ENCODE peak calls at places on chromosomes 2 and 18, in seven cellular contexts. One of them, this sample, is unnamed.

GRCh38 chr2:157887946-157888345 is 11.8 kb upstream of the ACVR1 start:
- DNase-seq in esophagus squamous epithelium: no peak
- DNase-seq in T-helper 1 cell: no peak
- DNase-seq in SK-N-DZ: no peak
- DNase-seq in neural progenitor cell: no peak
- DNase-seq in NCI-H2081: no peak
- DNase-seq in brain microvascular endothelial cell: no peak
- DNase-seq in this sample: no peak

GRCh38 chr2:1371066-1371465 is 42.2 kb upstream of the TPO start:
- DNase-seq in NCI-H2081: no peak
- DNase-seq in esophagus squamous epithelium: no peak
- DNase-seq in brain microvascular endothelial cell: no peak
- DNase-seq in SK-N-DZ: no peak
- DNase-seq in T-helper 1 cell: no peak
- DNase-seq in neural progenitor cell: no peak
- DNase-seq in this sample: no peak

GRCh38 chr2:232892843-232893242 is 22.8 kb downstream of the SNORC start:
- DNase-seq in NCI-H2081: no peak
- DNase-seq in SK-N-DZ: no peak
- DNase-seq in brain microvascular endothelial cell: no peak
- DNase-seq in neural progenitor cell: no peak
- DNase-seq in esophagus squamous epithelium: no peak
- DNase-seq in T-helper 1 cell: no peak
- DNase-seq in this sample: peak

GRCh38 chr18:22604390-22604985 is 186.8 kb upstream of the CTAGE1 start:
- DNase-seq in esophagus squamous epithelium: no peak
- DNase-seq in T-helper 1 cell: no peak
- DNase-seq in NCI-H2081: no peak
- DNase-seq in brain microvascular endothelial cell: peak
- DNase-seq in SK-N-DZ: no peak
- DNase-seq in neural progenitor cell: no peak
- DNase-seq in this sample: no peak

GRCh38 chr2:8300216-8300615 is 381.6 kb upstream of the ID2 start:
- DNase-seq in T-helper 1 cell: no peak
- DNase-seq in NCI-H2081: no peak
- DNase-seq in SK-N-DZ: no peak
- DNase-seq in brain microvascular endothelial cell: no peak
- DNase-seq in esophagus squamous epithelium: no peak
- DNase-seq in neural progenitor cell: no peak
- DNase-seq in this sample: no peak

GRCh38 chr2:37636209-37637077 is 35.0 kb downstream of the CDC42EP3 start:
- DNase-seq in neural progenitor cell: no peak
- DNase-seq in esophagus squamous epithelium: no peak
- DNase-seq in T-helper 1 cell: no peak
- DNase-seq in SK-N-DZ: no peak
- DNase-seq in NCI-H2081: no peak
- DNase-seq in brain microvascular endothelial cell: no peak
- DNase-seq in this sample: no peak

GRCh38 chr2:197454923-197455322 is 1.6 kb downstream of the COQ10B start:
- DNase-seq in neural progenitor cell: no peak
- DNase-seq in NCI-H2081: no peak
- DNase-seq in T-helper 1 cell: no peak
- DNase-seq in esophagus squamous epithelium: no peak
- DNase-seq in brain microvascular endothelial cell: no peak
- DNase-seq in SK-N-DZ: no peak
- DNase-seq in this sample: no peak

GRCh38 chr2:68870215-68870614 is 982 bp downstream of the BMP10 start:
- DNase-seq in brain microvascular endothelial cell: no peak
- DNase-seq in T-helper 1 cell: no peak
- DNase-seq in neural progenitor cell: no peak
- DNase-seq in NCI-H2081: no peak
- DNase-seq in esophagus squamous epithelium: no peak
- DNase-seq in SK-N-DZ: no peak
- DNase-seq in this sample: no peak

GRCh38 chr18:13680612-13681011 is 45.7 kb downstream of the FAM210A start:
- DNase-seq in SK-N-DZ: peak
- DNase-seq in NCI-H2081: no peak
- DNase-seq in T-helper 1 cell: no peak
- DNase-seq in esophagus squamous epithelium: no peak
- DNase-seq in neural progenitor cell: peak
- DNase-seq in brain microvascular endothelial cell: no peak
- DNase-seq in this sample: no peak

GRCh38 chr2:112703684-112704083 is 17.1 kb upstream of the NT5DC4 start:
- DNase-seq in neural progenitor cell: no peak
- DNase-seq in T-helper 1 cell: no peak
- DNase-seq in brain microvascular endothelial cell: no peak
- DNase-seq in SK-N-DZ: no peak
- DNase-seq in NCI-H2081: no peak
- DNase-seq in esophagus squamous epithelium: no peak
- DNase-seq in this sample: peak

GRCh38 chr18:199214-199613 is 40.9 kb downstream of the USP14 start:
- DNase-seq in NCI-H2081: no peak
- DNase-seq in brain microvascular endothelial cell: no peak
- DNase-seq in T-helper 1 cell: no peak
- DNase-seq in neural progenitor cell: no peak
- DNase-seq in esophagus squamous epithelium: no peak
- DNase-seq in SK-N-DZ: no peak
- DNase-seq in this sample: no peak

GRCh38 chr2:137770161-137770560 is 194.1 kb upstream of the HNMT start:
- DNase-seq in neural progenitor cell: peak
- DNase-seq in T-helper 1 cell: no peak
- DNase-seq in NCI-H2081: no peak
- DNase-seq in esophagus squamous epithelium: no peak
- DNase-seq in brain microvascular endothelial cell: no peak
- DNase-seq in SK-N-DZ: no peak
- DNase-seq in this sample: no peak

GRCh38 chr2:60553496-60553991 is at the start of gene BCL11A:
- DNase-seq in brain microvascular endothelial cell: peak
- DNase-seq in SK-N-DZ: peak
- DNase-seq in esophagus squamous epithelium: no peak
- DNase-seq in NCI-H2081: peak
- DNase-seq in neural progenitor cell: peak
- DNase-seq in T-helper 1 cell: no peak
- DNase-seq in this sample: no peak

GRCh38 chr18:59704146-59704545 is 6.9 kb upstream of the CCBE1 start:
- DNase-seq in esophagus squamous epithelium: no peak
- DNase-seq in NCI-H2081: no peak
- DNase-seq in brain microvascular endothelial cell: no peak
- DNase-seq in T-helper 1 cell: no peak
- DNase-seq in SK-N-DZ: no peak
- DNase-seq in neural progenitor cell: no peak
- DNase-seq in this sample: no peak

GRCh38 chr18:25896956-25897355 is 193.5 kb downstream of the SS18 start:
- DNase-seq in brain microvascular endothelial cell: no peak
- DNase-seq in NCI-H2081: peak
- DNase-seq in esophagus squamous epithelium: no peak
- DNase-seq in SK-N-DZ: no peak
- DNase-seq in T-helper 1 cell: no peak
- DNase-seq in neural progenitor cell: peak
- DNase-seq in this sample: no peak

GRCh38 chr2:101752708-101753107 is 55.2 kb downstream of the MAP4K4 start:
- DNase-seq in brain microvascular endothelial cell: no peak
- DNase-seq in neural progenitor cell: no peak
- DNase-seq in esophagus squamous epithelium: no peak
- DNase-seq in SK-N-DZ: no peak
- DNase-seq in NCI-H2081: no peak
- DNase-seq in T-helper 1 cell: no peak
- DNase-seq in this sample: no peak

GRCh38 chr2:145200307-145200706 is 680.4 kb upstream of the ZEB2 start:
- DNase-seq in brain microvascular endothelial cell: no peak
- DNase-seq in T-helper 1 cell: no peak
- DNase-seq in neural progenitor cell: no peak
- DNase-seq in NCI-H2081: no peak
- DNase-seq in esophagus squamous epithelium: no peak
- DNase-seq in SK-N-DZ: no peak
- DNase-seq in this sample: no peak

GRCh38 chr2:31693882-31694281 is 113.1 kb upstream of the SRD5A2 start:
- DNase-seq in T-helper 1 cell: no peak
- DNase-seq in brain microvascular endothelial cell: no peak
- DNase-seq in NCI-H2081: no peak
- DNase-seq in neural progenitor cell: peak
- DNase-seq in SK-N-DZ: no peak
- DNase-seq in esophagus squamous epithelium: no peak
- DNase-seq in this sample: no peak

GRCh38 chr2:96548558-96549465 is 12.3 kb downstream of the ARID5A start:
- DNase-seq in neural progenitor cell: no peak
- DNase-seq in SK-N-DZ: no peak
- DNase-seq in brain microvascular endothelial cell: no peak
- DNase-seq in esophagus squamous epithelium: no peak
- DNase-seq in NCI-H2081: no peak
- DNase-seq in T-helper 1 cell: no peak
- DNase-seq in this sample: no peak

GRCh38 chr2:10243926-10244270 is 58.8 kb upstream of the HPCAL1 start:
- DNase-seq in T-helper 1 cell: peak
- DNase-seq in brain microvascular endothelial cell: no peak
- DNase-seq in NCI-H2081: no peak
- DNase-seq in SK-N-DZ: no peak
- DNase-seq in neural progenitor cell: no peak
- DNase-seq in esophagus squamous epithelium: no peak
- DNase-seq in this sample: no peak

GRCh38 chr2:62305421-62306176 is 109.7 kb downstream of the B3GNT2 start:
- DNase-seq in T-helper 1 cell: no peak
- DNase-seq in brain microvascular endothelial cell: no peak
- DNase-seq in neural progenitor cell: no peak
- DNase-seq in NCI-H2081: peak
- DNase-seq in SK-N-DZ: peak
- DNase-seq in esophagus squamous epithelium: no peak
- DNase-seq in this sample: no peak

GRCh38 chr2:67566292-67566691 is 169.2 kb downstream of the ETAA1 start:
- DNase-seq in brain microvascular endothelial cell: no peak
- DNase-seq in NCI-H2081: no peak
- DNase-seq in T-helper 1 cell: no peak
- DNase-seq in neural progenitor cell: no peak
- DNase-seq in SK-N-DZ: no peak
- DNase-seq in esophagus squamous epithelium: no peak
- DNase-seq in this sample: no peak

GRCh38 chr2:53865264-53865663 is 5.5 kb upstream of the GPR75 start:
- DNase-seq in neural progenitor cell: no peak
- DNase-seq in esophagus squamous epithelium: no peak
- DNase-seq in brain microvascular endothelial cell: no peak
- DNase-seq in SK-N-DZ: no peak
- DNase-seq in NCI-H2081: no peak
- DNase-seq in T-helper 1 cell: no peak
- DNase-seq in this sample: no peak

GRCh38 chr2:72793798-72794447 is 31.9 kb downstream of the EXOC6B start:
- DNase-seq in neural progenitor cell: no peak
- DNase-seq in brain microvascular endothelial cell: peak
- DNase-seq in esophagus squamous epithelium: no peak
- DNase-seq in SK-N-DZ: no peak
- DNase-seq in T-helper 1 cell: no peak
- DNase-seq in NCI-H2081: no peak
- DNase-seq in this sample: no peak

GRCh38 chr18:48800479-48800876 is 150.3 kb downstream of the SMAD7 start:
- DNase-seq in esophagus squamous epithelium: no peak
- DNase-seq in T-helper 1 cell: no peak
- DNase-seq in SK-N-DZ: no peak
- DNase-seq in neural progenitor cell: no peak
- DNase-seq in NCI-H2081: no peak
- DNase-seq in brain microvascular endothelial cell: no peak
- DNase-seq in this sample: peak

GRCh38 chr18:40326987-40327386 is 1628.0 kb upstream of the PIK3C3 start:
- DNase-seq in T-helper 1 cell: no peak
- DNase-seq in SK-N-DZ: no peak
- DNase-seq in NCI-H2081: peak
- DNase-seq in neural progenitor cell: peak
- DNase-seq in brain microvascular endothelial cell: no peak
- DNase-seq in esophagus squamous epithelium: no peak
- DNase-seq in this sample: no peak

This sample was measured in osteocyte.